ENCODE peak calls at places on chromosomes 2 and 18, in six cellular contexts. L is A549, T is testis, M is gastrocnemius medialis, E is PC-3, Y is stomach. O is an unnamed sample. For H3K4me1 and H3K9me3, the result is how much of the 10 kb centered on the place peaks cover.

GRCh38 chr18:36337679-36338419 is 40.3 kb downstream of the FHOD3 start:
- DNase-seq in E (no peak), M (no peak), T (no peak), Y (no peak), L (no peak), O (no peak)

GRCh38 chr2:164763431-164763830 is 78.2 kb downstream of the COBLL1 start:
- DNase-seq in M (no peak), T (no peak), Y (no peak), L (no peak), E (no peak), O (no peak)

GRCh38 chr18:29501952-29502351 is 1325.0 kb upstream of the CDH2 start:
- DNase-seq in E (peak), M (no peak), T (no peak), Y (no peak), L (no peak), O (no peak)

GRCh38 chr2:61117534-61117933 is 44.5 kb upstream of the C2orf74 start:
- DNase-seq in T (no peak), M (no peak), E (peak), Y (no peak), L (no peak), O (no peak)

GRCh38 chr18:80245781-80246655 is 1.3 kb downstream of the PARD6G start:
- DNase-seq in Y (no peak), M (no peak), L (no peak), T (peak), E (no peak), O (no peak)

GRCh38 chr2:238786379-238786778 is 61.5 kb upstream of the TWIST2 start:
- DNase-seq in Y (no peak), T (no peak), L (no peak), M (no peak), E (no peak), O (no peak)

GRCh38 chr2:109143214-109144187 is 14.5 kb downstream of the SH3RF3 start:
- DNase-seq in M (no peak), L (no peak), Y (no peak), T (no peak), E (no peak), O (no peak)

GRCh38 chr2:180742809-180743208 is 237.6 kb upstream of the UBE2E3 start:
- DNase-seq in M (no peak), L (peak), T (no peak), Y (no peak), E (peak), O (no peak)

GRCh38 chr2:148044322-148044721 is 23.4 kb downstream of the MBD5 start:
- DNase-seq in Y (no peak), T (no peak), E (peak), L (peak), M (no peak), O (no peak)

GRCh38 chr18:28176933-28177827 is at the start of gene CDH2:
- DNase-seq in Y (peak), M (no peak), T (peak), L (peak), E (peak), O (peak)

GRCh38 chr2:176136375-176137248 is 7.1 kb downstream of the HOXD8 start:
- DNase-seq in E (peak), Y (no peak), T (peak), M (no peak), L (no peak), O (peak)

GRCh38 chr18:35588122-35588521 is 6.6 kb downstream of the GALNT1 start:
- DNase-seq in L (no peak), Y (no peak), T (no peak), M (no peak), E (no peak), O (no peak)

GRCh38 chr2:189566046-189566445 is 14.5 kb downstream of the SLC40A1 start:
- DNase-seq in M (no peak), Y (no peak), T (no peak), L (no peak), E (no peak), O (no peak)

GRCh38 chr2:155372969-155373368 is 674.5 kb downstream of the KCNJ3 start:
- DNase-seq in M (no peak), L (no peak), T (no peak), E (peak), Y (no peak), O (no peak)

GRCh38 chr18:29164020-29164706 is 987.2 kb upstream of the CDH2 start:
- DNase-seq in E (peak), Y (no peak), M (no peak), T (no peak), L (peak), O (no peak)

GRCh38 chr18:55585586-55586521 is 2.1 kb downstream of the TCF4 start:
- DNase-seq in L (no peak), E (no peak), Y (no peak), T (peak), M (no peak), O (peak)

GRCh38 chr2:221521261-221521845 is 50.8 kb downstream of the EPHA4 start:
- DNase-seq in L (no peak), M (no peak), T (no peak), Y (no peak), E (no peak), O (no peak)
- H3K4me1 ChIP-seq in L (under half), M (under half), T (under half), Y (under half), E (under half), O (under half)

GRCh38 chr18:44143054-44143453 is 537.6 kb upstream of the SETBP1 start:
- DNase-seq in T (no peak), M (no peak), E (no peak), L (no peak), Y (no peak), O (no peak)
- TF ChIP-seq CTCF in T (no peak), M (no peak), E (no peak), L (no peak), Y (no peak), O (no peak)

GRCh38 chr2:2834530-2835254 is 503.6 kb upstream of the MYT1L start:
- DNase-seq in E (no peak), M (no peak), Y (peak), L (no peak), T (no peak), O (peak)
- H3K9me3 ChIP-seq in E (under half), M (under half), Y (under half), L (under half), T (under half), O (under half)

GRCh38 chr2:212915121-212915782 is 236.2 kb downstream of the IKZF2 start:
- DNase-seq in T (no peak), L (no peak), E (peak), M (no peak), Y (no peak), O (no peak)

GRCh38 chr2:212913902-212914301 is 237.5 kb downstream of the IKZF2 start:
- DNase-seq in L (no peak), M (no peak), E (no peak), T (no peak), Y (no peak), O (no peak)

GRCh38 chr2:212911011-212911410 is 240.4 kb downstream of the IKZF2 start:
- DNase-seq in T (no peak), E (no peak), M (no peak), L (no peak), Y (no peak), O (no peak)

GRCh38 chr2:212914392-212914791 is 237.0 kb downstream of the IKZF2 start:
- DNase-seq in T (no peak), Y (no peak), L (no peak), M (no peak), E (peak), O (no peak)

GRCh38 chr2:212912445-212913103 is 238.8 kb downstream of the IKZF2 start:
- DNase-seq in E (peak), L (peak), T (no peak), M (no peak), Y (peak), O (peak)
- H3K4me1 ChIP-seq in E (half or more), L (under half), T (under half), M (under half), Y (under half), O (under half)

DNA sequence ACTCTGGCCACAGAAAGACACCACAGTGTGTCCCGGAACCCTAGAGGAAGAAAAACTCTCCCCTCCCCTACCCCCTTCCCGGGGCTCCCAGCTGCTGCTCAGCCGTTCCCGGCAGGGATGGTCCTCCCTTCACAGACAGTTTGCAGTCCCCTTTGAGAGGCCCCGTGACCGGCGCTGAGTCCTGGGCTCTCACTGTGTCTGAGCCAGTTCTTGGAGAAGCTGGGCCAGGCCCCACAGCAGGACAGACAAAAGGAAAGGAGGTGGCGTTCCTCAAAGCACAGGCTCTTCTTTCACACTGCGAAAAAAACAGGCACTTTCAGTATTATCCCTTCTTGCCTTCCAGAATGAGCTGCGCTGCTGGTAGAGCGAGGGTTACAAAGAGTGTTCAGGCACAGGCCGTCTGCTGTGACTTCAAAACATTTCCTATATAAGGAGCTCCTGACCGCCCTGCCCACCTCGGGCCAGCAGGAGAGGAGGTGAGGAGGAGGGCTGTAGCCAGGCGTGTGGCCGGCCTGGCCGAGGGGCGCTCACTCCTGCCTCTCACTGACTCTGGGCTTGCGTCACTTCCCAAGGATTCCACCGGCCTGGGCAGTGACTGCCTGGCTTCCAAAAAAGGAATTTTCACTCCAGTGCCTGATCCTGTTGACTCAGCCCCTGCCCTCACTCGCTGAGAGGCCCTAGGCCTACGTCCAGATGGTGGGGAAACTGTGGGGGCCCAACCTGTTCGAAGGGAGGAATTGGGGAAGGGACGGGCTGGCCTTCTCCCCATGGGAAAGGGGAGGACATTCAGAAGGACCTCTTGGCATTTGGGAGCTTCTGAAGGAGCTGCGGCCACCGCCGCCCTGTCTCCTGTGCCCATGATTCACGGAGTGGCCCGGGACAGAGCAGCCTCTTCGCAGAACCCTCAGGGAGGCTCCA is 24.9 kb downstream of the CIDEA start:
- DNase-seq in T (peak), L (no peak), Y (peak), E (no peak), M (peak), O (no peak)
- TF ChIP-seq CTCF in T (peak), L (no peak), Y (no peak), E (no peak), M (no peak), O (no peak)

DNA sequence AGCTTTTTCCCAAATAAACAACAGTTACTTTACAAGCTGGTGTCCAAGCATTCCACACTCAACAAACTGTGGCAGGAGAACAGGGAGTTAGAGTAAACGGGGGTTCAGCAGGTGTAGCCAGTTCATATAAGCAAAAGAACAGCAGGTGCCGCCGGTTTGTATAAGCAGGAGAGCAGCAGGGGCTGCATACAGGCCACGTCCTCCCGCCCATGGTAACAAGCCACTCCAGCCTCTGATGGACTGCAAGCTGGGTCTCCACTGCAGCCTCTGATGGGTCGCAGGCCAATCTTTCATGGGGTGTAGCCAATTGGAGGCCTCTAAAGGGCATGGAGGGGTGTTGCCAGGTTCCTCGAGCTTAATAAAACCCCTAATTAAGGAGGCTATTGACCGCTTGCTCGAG is 189.3 kb downstream of the ANKRD30B start:
- DNase-seq in E (no peak), T (no peak), Y (no peak), L (no peak), M (no peak), O (no peak)
- H3K9me3 ChIP-seq in E (under half), T (under half), Y (under half), L (under half), M (under half), O (under half)

GRCh38 chr2:207852791-207853190 is 83.1 kb upstream of the FZD5 start:
- DNase-seq in L (no peak), Y (no peak), M (no peak), E (no peak), T (no peak), O (no peak)
- H3K4me1 ChIP-seq in L (under half), Y (under half), M (under half), E (under half), T (under half), O (under half)

GRCh38 chr18:66990909-66991308 is 387.0 kb upstream of the CDH19 start:
- DNase-seq in L (no peak), T (no peak), M (no peak), Y (no peak), E (no peak), O (no peak)
- TF ChIP-seq CTCF in L (no peak), T (no peak), M (no peak), Y (no peak), E (peak), O (no peak)

DNA sequence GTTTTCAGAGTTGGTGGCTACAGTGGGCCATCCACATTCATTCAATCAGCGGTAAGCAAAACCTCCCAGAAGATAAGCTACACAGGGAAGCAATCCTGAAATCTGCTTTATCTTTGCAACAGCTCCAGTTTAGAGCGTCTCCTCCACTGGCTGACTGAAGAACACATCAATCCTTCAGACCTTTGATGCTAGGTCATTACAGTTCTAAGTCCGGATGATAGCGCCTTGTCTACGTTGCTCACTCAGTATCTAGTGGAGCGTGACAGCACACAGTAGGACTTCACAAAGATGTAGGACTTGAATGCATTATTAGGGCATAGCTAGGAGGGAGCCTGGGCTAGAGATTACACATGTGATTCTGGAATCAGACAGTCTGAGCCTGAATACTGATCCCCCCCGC is 5.0 kb downstream of the COLEC12 start:
- DNase-seq in E (no peak), L (no peak), Y (no peak), T (no peak), M (no peak), O (no peak)
- H3K9me3 ChIP-seq in E (under half), L (under half), Y (under half), T (under half), M (under half), O (under half)